ENCODE peak calls at places on chromosome 4, in eight cellular contexts. C, P, N, B, W, K, T and I are unnamed samples.

GRCh38 chr4:2662598-2662997 is 93.5 kb downstream of the TNIP2 start:
- DNase-seq in C (no peak), P (no peak), N (peak), B (peak), W (no peak), K (no peak), T (no peak), I (no peak)

GRCh38 chr4:1595789-1596325 is 88.3 kb downstream of the FAM53A start:
- DNase-seq in C (no peak), P (no peak), N (no peak), B (no peak), W (peak), K (no peak), T (no peak), I (no peak)

GRCh38 chr4:133146574-133147198 is 2.4 kb upstream of the PCDH10 start:
- DNase-seq in C (no peak), P (peak), N (peak), B (no peak), W (peak), K (peak), T (peak), I (no peak)

GRCh38 chr4:143399113-143399949 is 62.7 kb downstream of the GAB1 start:
- DNase-seq in C (no peak), P (no peak), N (peak), B (no peak), W (no peak), K (peak), T (no peak), I (no peak)

GRCh38 chr4:2848449-2848848 is 4.8 kb downstream of the ADD1 start:
- DNase-seq in C (no peak), P (no peak), N (no peak), B (no peak), W (no peak), K (no peak), T (no peak), I (peak)

GRCh38 chr4:2395038-2395437 is 23.4 kb downstream of the ZFYVE28 start:
- DNase-seq in C (no peak), P (no peak), N (no peak), B (no peak), W (no peak), K (no peak), T (no peak), I (no peak)

GRCh38 chr4:84908876-84909275 is 57.6 kb downstream of the WDFY3 start:
- DNase-seq in C (no peak), P (no peak), N (no peak), B (no peak), W (no peak), K (no peak), T (no peak), I (no peak)

GRCh38 chr4:41360911-41361830 is 104.4 kb downstream of the UCHL1 start:
- DNase-seq in C (no peak), P (no peak), N (peak), B (no peak), W (peak), K (peak), T (no peak), I (no peak)

GRCh38 chr4:155008389-155008788 is 200.0 kb upstream of the NPY2R start:
- DNase-seq in C (no peak), P (no peak), N (no peak), B (no peak), W (no peak), K (no peak), T (no peak), I (peak)